ENCODE peak calls at places on chromosomes 3 and 15, in eight cellular contexts. A is mucosa of descending colon, X is GM12865, N is OCI-LY7, B is nephron progenitor cell, R is H9, S is astrocyte of the spinal cord, H is psoas muscle. W is an unnamed sample.

GRCh38 chr3:61571516-61572336 is 10.4 kb downstream of the PTPRG start:
- DNase-seq in A (no peak), S (peak; percentile 89), B (no peak), X (no peak), N (no peak), R (no peak), H (peak; percentile 72), W (peak; percentile 62)

GRCh38 chr3:160400048-160400630 is 689 bp downstream of the SMC4 start:
- DNase-seq in R (peak; percentile 33), A (peak; percentile 61), N (peak; percentile 50), X (peak; percentile 61), S (peak; percentile 58), H (peak; percentile 65), B (peak; percentile 53), W (no peak)

GRCh38 chr3:150603090-150603887 is at the start of gene SELENOT:
- DNase-seq in H (peak; percentile 98), B (peak; percentile 95), S (peak; percentile 98), A (peak; percentile 93), N (peak; percentile 95), X (peak; percentile 98), R (peak; percentile 96), W (peak; percentile 93)

GRCh38 chr3:57130426-57131209 is 34.5 kb downstream of the IL17RD start:
- DNase-seq in N (peak; percentile 46), X (peak; percentile 35), H (peak; percentile 64), S (peak; percentile 39), B (peak; percentile 78), A (no peak), R (peak; percentile 100), W (no peak)

GRCh38 chr3:13209334-13209733 is 136.1 kb upstream of the IQSEC1 start:
- DNase-seq in N (no peak), A (no peak), H (peak; percentile 23), R (no peak), S (no peak), X (no peak), B (no peak), W (no peak)

GRCh38 chr3:25473246-25473645 is 45.2 kb downstream of the RARB start:
- DNase-seq in N (no peak), R (no peak), A (no peak), X (no peak), B (no peak), S (peak; percentile 31), H (no peak), W (no peak)

GRCh38 chr15:57364282-57365007 is 11.9 kb upstream of the CGNL1 start:
- DNase-seq in N (no peak), H (no peak), X (no peak), A (no peak), R (peak; percentile 72), S (peak; percentile 39), B (no peak), W (no peak)

GRCh38 chr3:18224406-18224805 is 200.7 kb downstream of the SATB1 start:
- DNase-seq in N (peak; percentile 27), H (no peak), A (no peak), S (no peak), R (no peak), X (no peak), B (no peak), W (no peak)

GRCh38 chr3:196398782-196399181 is 33.4 kb downstream of the UBXN7 start:
- DNase-seq in S (no peak), H (no peak), A (no peak), B (no peak), X (no peak), R (no peak), N (no peak), W (no peak)

GRCh38 chr15:45183511-45183910 is 4.3 kb downstream of the SHF start:
- DNase-seq in A (no peak), X (no peak), B (no peak), H (no peak), N (no peak), S (no peak), R (no peak), W (no peak)

GRCh38 chr15:48955370-48955769 is 8.3 kb downstream of the SHC4 start:
- DNase-seq in R (no peak), X (no peak), A (no peak), S (no peak), B (no peak), N (no peak), H (no peak), W (no peak)

GRCh38 chr3:10196389-10197052 is 31.8 kb downstream of the IRAK2 start:
- DNase-seq in R (no peak), S (peak; percentile 82), A (no peak), B (no peak), H (peak; percentile 70), N (no peak), X (peak; percentile 68), W (no peak)

GRCh38 chr3:149086232-149086988 is at the start of gene HLTF:
- DNase-seq in A (peak; percentile 95), S (peak; percentile 98), N (peak; percentile 98), H (peak; percentile 94), R (peak; percentile 98), X (peak; percentile 99), B (peak; percentile 87), W (peak; percentile 95)
- TF ChIP-seq CTCF in A (no peak), S (no peak), N (no peak), H (no peak), R (no peak), X (no peak), B (no peak), W (no peak)

GRCh38 chr15:59746777-59747176 is 57.7 kb upstream of the BNIP2 start:
- DNase-seq in B (no peak), A (no peak), S (no peak), R (no peak), X (peak; percentile 4), H (no peak), N (peak; percentile 19), W (no peak)

DNA sequence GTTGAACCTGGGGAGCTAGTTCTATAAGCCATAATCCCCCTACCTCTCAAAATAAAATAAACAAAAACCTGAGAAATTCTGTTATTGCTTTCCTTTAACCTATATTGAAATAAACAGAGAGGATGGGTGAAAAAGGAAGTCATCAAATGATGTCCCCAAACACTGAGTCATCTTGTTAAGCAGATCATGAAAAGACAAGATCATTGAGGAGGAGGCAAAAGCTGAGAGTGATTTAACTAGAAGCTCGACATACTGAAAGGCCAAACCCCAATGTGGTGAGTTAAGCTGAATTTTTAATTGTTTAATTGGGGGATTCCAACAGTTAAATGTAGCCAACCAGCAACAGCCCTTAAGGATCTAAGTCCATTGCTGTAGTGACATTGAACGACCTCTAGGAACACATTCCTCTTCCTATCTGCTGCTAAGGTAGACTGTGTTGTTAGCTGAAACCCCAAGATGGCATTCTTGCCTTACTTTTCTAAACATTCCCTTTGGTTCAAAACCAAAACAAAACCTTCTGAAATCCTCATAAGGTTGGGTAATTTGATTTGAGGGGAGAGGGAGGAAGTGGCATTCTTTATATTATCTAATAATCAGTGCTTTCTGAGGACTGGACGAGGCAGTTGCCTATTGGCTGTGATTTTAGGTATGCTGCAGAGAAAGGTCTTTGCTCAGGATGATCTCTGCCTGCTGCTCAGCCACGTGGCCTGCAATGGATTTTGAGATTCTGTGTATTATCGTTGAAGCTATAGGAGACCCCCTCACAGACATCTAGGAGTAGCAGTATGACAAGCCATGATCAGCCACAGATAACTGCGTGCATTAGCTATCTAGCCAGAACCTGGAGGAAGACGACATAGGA is 62.7 kb upstream of the BNIP2 start:
- DNase-seq in H (no peak), X (peak; percentile 22), S (no peak), R (no peak), N (peak; percentile 11), B (no peak), A (no peak), W (no peak)
- TF ChIP-seq CTCF in H (peak; percentile 9), X (peak; percentile 30), S (peak; percentile 26), R (peak; percentile 82), N (peak; percentile 57), B (peak; percentile 44), A (no peak), W (no peak)

DNA sequence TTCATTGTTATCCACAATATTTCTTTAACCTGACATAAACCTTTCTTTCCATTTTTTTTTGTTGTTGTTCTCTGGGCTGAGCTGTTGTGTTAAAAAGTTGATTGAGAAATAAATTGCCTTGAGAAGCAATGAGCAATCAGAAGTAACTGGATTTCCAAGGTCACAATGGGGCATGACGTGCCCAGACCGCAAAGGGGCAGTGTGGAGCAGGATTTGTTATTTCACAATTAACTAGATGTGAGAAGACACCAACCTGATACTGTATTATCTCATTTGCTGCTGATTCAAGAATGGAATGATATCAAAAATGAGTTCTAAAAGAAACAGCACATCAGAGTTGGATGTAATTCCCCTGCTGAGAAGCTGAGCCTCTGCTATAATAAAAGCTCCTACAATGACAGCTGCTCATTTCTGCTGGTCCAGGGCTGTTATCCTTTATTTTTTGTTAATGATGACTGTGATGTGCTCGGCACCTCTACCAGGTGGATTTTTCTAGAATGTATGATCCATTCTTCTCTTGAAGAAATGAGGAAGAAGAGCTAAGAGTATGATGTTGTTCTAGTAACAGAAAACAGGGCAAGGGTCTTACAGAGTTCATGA is 28.1 kb downstream of the CPNE4 start:
- DNase-seq in R (peak; percentile 48), S (peak; percentile 17), X (peak; percentile 40), B (peak; percentile 40), H (no peak), A (peak; percentile 40), N (peak; percentile 37), W (no peak)
- TF ChIP-seq CTCF in R (peak; percentile 78), S (peak; percentile 54), X (peak; percentile 65), B (peak; percentile 52), H (no peak), A (no peak), N (peak; percentile 81), W (peak; percentile 62)

GRCh38 chr3:32392530-32393302 is 1.1 kb downstream of the CMTM7 start:
- DNase-seq in N (no peak), H (peak; percentile 63), X (no peak), B (no peak), S (peak; percentile 67), A (peak; percentile 30), R (no peak), W (no peak)

GRCh38 chr3:32387512-32387911 is 4.1 kb upstream of the CMTM7 start:
- DNase-seq in H (no peak), B (no peak), X (no peak), S (no peak), A (no peak), N (peak; percentile 23), R (no peak), W (no peak)

GRCh38 chr3:32395451-32395970 is 3.9 kb downstream of the CMTM7 start:
- DNase-seq in B (no peak), N (no peak), H (no peak), R (no peak), A (no peak), X (no peak), S (no peak), W (no peak)

DNA sequence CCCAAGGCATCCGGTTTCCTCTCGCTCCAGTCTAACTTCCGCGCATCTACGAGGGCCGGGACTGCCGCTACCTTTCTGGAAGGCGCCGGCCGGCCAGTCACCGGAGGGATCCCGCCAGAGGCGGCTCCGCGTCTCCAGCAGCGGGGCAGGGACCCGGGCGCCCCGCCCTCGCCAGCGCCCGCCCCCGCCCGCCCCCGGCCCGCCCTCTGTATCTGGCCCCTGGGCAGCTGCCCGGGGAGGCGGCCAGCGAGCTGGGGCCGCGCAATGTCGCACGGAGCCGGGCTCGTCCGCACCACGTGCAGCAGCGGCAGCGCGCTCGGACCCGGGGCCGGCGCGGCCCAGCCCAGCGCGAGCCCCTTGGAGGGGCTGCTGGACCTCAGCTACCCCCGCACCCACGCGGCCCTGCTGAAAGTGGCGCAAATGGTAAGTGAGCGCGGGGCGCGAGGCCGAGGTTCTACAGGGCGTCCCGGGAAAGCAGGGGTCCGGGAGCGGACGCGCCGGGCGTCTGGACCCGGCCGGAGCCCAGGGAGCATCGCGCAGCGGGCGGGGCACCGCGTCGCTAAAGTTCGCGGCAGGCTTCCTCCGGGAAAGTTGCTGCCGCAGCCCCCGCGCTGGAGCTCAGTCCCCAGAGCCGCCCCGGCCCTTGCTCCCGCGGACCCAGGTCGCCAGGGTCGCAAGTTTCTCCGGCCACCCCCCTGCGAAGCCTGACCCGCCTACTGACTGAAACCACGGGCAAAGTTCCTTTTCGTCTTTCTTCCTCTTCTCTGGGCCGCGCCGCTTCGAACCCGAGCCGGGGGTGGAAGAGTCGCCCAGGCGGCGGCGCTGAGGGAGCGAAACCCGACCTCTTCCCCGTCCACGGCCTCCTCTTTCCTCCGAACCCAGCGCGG is at the start of gene CMTM7:
- DNase-seq in R (peak; percentile 81), A (peak; percentile 63), H (peak; percentile 79), B (peak; percentile 74), N (peak; percentile 68), X (peak; percentile 57), S (peak; percentile 59), W (no peak)
- TF ChIP-seq CTCF in R (no peak), A (no peak), H (no peak), B (no peak), N (no peak), X (no peak), S (no peak), W (peak; percentile 0)